ENCODE peak calls at places on chromosomes 5 and 9, in nine cellular contexts. I is omental fat pad, C is WTC11, R is lower leg skin, P is NCI-H146, J is mammary epithelial cell, H is T-helper 9 cell, X is T follicular helper cell, B is AG04449. W is an unnamed sample.

GRCh38 chr9:76542360-76542759 is 83.4 kb downstream of the GCNT1 start:
- DNase-seq in I (no peak), J (no peak), C (no peak), H (no peak), X (no peak), P (peak; percentile 61), B (no peak), R (no peak), W (no peak)

GRCh38 chr5:149860801-149861322 is 83.7 kb downstream of the PDE6A start:
- DNase-seq in H (no peak), I (no peak), P (no peak), X (no peak), J (peak; percentile 76), B (no peak), R (no peak), C (peak; percentile 26), W (no peak)

GRCh38 chr5:66452109-66452508 is 144.1 kb upstream of the MAST4 start:
- DNase-seq in X (no peak), I (no peak), B (no peak), R (no peak), P (no peak), C (no peak), H (no peak), J (no peak), W (no peak)

GRCh38 chr5:9059920-9060691 is 485.8 kb downstream of the SEMA5A start:
- DNase-seq in H (no peak), J (peak; percentile 97), R (no peak), B (peak; percentile 90), I (no peak), C (no peak), X (no peak), P (no peak), W (no peak)

GRCh38 chr9:83444110-83444509 is 94.1 kb downstream of the FRMD3 start:
- DNase-seq in P (no peak), H (no peak), R (no peak), J (no peak), C (no peak), B (no peak), X (no peak), I (no peak), W (no peak)

GRCh38 chr5:34789021-34789531 is 49.9 kb upstream of the TTC23L start:
- DNase-seq in B (peak; percentile 29), R (no peak), X (no peak), I (no peak), P (no peak), C (no peak), J (peak; percentile 8), H (no peak), W (no peak)

GRCh38 chr9:130713286-130713975 is 19.9 kb downstream of the EXOSC2 start:
- DNase-seq in P (no peak), I (no peak), B (no peak), R (no peak), H (no peak), J (no peak), X (no peak), C (peak; percentile 42), W (peak; percentile 31)

GRCh38 chr5:122170630-122171029 is 41.3 kb downstream of the ZNF474 start:
- DNase-seq in J (peak; percentile 67), B (no peak), C (peak; percentile 36), X (no peak), H (no peak), P (no peak), I (no peak), R (no peak), W (peak; percentile 59)

GRCh38 chr5:37002176-37002751 is 125.7 kb downstream of the NIPBL start:
- DNase-seq in J (no peak), H (no peak), R (no peak), I (no peak), B (no peak), X (no peak), P (no peak), C (no peak), W (no peak)

GRCh38 chr9:133051281-133051900 is 10.4 kb upstream of the CEL start:
- DNase-seq in I (no peak), R (no peak), B (no peak), J (no peak), H (no peak), C (no peak), X (no peak), P (no peak), W (no peak)

GRCh38 chr9:133803028-133803585 is 65.0 kb upstream of the SARDH start:
- DNase-seq in R (no peak), C (no peak), B (no peak), X (no peak), P (no peak), J (no peak), H (no peak), I (no peak), W (no peak)